ENCODE peak calls at places on chromosomes 4 and X, in ten cellular contexts. G is ascending aorta, Y is suprapubic skin, O is NB4, Z is DND-41, T is RWPE1, A is cardiac muscle cell, P is progenitor cell of endocrine pancreas, L is fibroblast of lung, K is AG10803. F is an unnamed sample.

GRCh38 chr4:138892483-138893386 is 122.8 kb upstream of the NOCT start:
- DNase-seq in A (no peak), L (peak), Y (no peak), T (no peak), P (no peak), Z (no peak), O (no peak), G (no peak), K (peak), F (no peak)

GRCh38 chrX:94053575-94053974 is 379.6 kb downstream of the FAM133A start:
- DNase-seq in T (peak), Y (no peak), L (no peak), Z (no peak), P (no peak), K (no peak), G (no peak), A (no peak), O (no peak), F (no peak)

GRCh38 chr4:74543983-74544382 is 99.0 kb downstream of the AREG start:
- DNase-seq in P (no peak), G (no peak), Z (no peak), L (peak), O (no peak), T (no peak), K (peak), Y (no peak), A (no peak), F (no peak)

GRCh38 chr4:8211737-8212581 is 12.9 kb downstream of the SH3TC1 start:
- DNase-seq in L (no peak), Y (no peak), A (no peak), P (no peak), T (no peak), Z (no peak), K (no peak), G (no peak), O (no peak), F (no peak)

GRCh38 chrX:51144828-51145442 is 187.7 kb upstream of the NUDT10 start:
- DNase-seq in K (peak), T (peak), P (peak), G (no peak), A (peak), L (peak), Z (peak), O (peak), Y (no peak), F (no peak)

GRCh38 chr4:25927361-25928040 is 13.5 kb downstream of the SMIM20 start:
- DNase-seq in T (no peak), O (no peak), K (no peak), G (no peak), A (no peak), L (no peak), P (no peak), Y (no peak), Z (no peak), F (no peak)

GRCh38 chr4:26987191-26987590 is 126.5 kb downstream of the STIM2 start:
- DNase-seq in T (no peak), P (no peak), Y (no peak), L (no peak), K (no peak), G (no peak), A (no peak), O (no peak), Z (no peak), F (no peak)

GRCh38 chr4:81724925-81725329 is 253.2 kb upstream of the RASGEF1B start:
- DNase-seq in L (no peak), P (no peak), G (peak), O (no peak), T (no peak), Z (peak), K (no peak), Y (no peak), A (no peak), F (peak)

GRCh38 chrX:27823812-27824211 is 16.0 kb downstream of the MAGEB10 start:
- DNase-seq in A (no peak), Z (peak), K (no peak), O (no peak), L (no peak), T (no peak), P (no peak), Y (no peak), G (no peak), F (no peak)

GRCh38 chr4:17762705-17763104 is 18.7 kb downstream of the FAM184B start:
- DNase-seq in Z (peak), A (peak), G (no peak), O (peak), K (peak), L (peak), P (no peak), Y (no peak), T (no peak), F (no peak)

GRCh38 chrX:84339507-84340364 is 151.7 kb upstream of the RPS6KA6 start:
- DNase-seq in O (peak), Y (no peak), A (peak), T (peak), K (peak), Z (no peak), P (no peak), L (no peak), G (no peak), F (no peak)

GRCh38 chr4:137967480-137968190 is 274.5 kb downstream of the SLC7A11 start:
- DNase-seq in P (no peak), O (no peak), G (no peak), T (no peak), A (no peak), Y (no peak), Z (no peak), K (no peak), L (peak), F (no peak)

GRCh38 chr4:176641237-176641636 is 151.5 kb downstream of the VEGFC start:
- DNase-seq in O (no peak), L (peak), A (no peak), K (no peak), G (no peak), Z (no peak), T (no peak), Y (no peak), P (no peak), F (no peak)

GRCh38 chrX:19852014-19853005 is 35.1 kb downstream of the SH3KBP1 start:
- DNase-seq in G (no peak), P (no peak), T (peak), Y (no peak), Z (no peak), A (no peak), L (peak), K (peak), O (peak), F (no peak)

GRCh38 chr4:7546809-7547367 is 112.2 kb upstream of the PSAPL1 start:
- DNase-seq in T (peak), Y (no peak), G (no peak), L (peak), P (no peak), A (no peak), Z (no peak), O (no peak), K (peak), F (no peak)

GRCh38 chrX:46636223-46636622 is 62.7 kb downstream of the CHST7 start:
- DNase-seq in Z (no peak), P (no peak), K (no peak), Y (no peak), L (no peak), G (no peak), A (no peak), T (no peak), O (no peak), F (no peak)

GRCh38 chrX:138128025-138128671 is 562.2 kb downstream of the ZIC3 start:
- DNase-seq in P (no peak), K (peak), O (peak), Z (peak), A (peak), G (no peak), T (peak), L (peak), Y (no peak), F (no peak)

GRCh38 chr4:133096972-133097371 is 52.1 kb upstream of the PCDH10 start:
- DNase-seq in L (peak), Z (no peak), A (no peak), Y (no peak), G (no peak), T (no peak), K (no peak), O (no peak), P (no peak), F (no peak)

GRCh38 chr4:87843936-87844335 is 11.2 kb downstream of the MEPE start:
- DNase-seq in O (peak), A (peak), L (peak), P (no peak), T (peak), Z (no peak), K (peak), Y (no peak), G (no peak), F (no peak)

GRCh38 chr4:173301518-173302201 is 32.5 kb downstream of the HMGB2 start:
- DNase-seq in P (no peak), G (no peak), A (peak), K (peak), T (no peak), O (peak), Y (no peak), L (peak), Z (peak), F (peak)

GRCh38 chrX:102658551-102658950 is 7.3 kb downstream of the GPRASP1 start:
- DNase-seq in O (no peak), T (no peak), A (no peak), G (no peak), L (no peak), Z (no peak), P (no peak), Y (no peak), K (no peak), F (no peak)

GRCh38 chr4:26420903-26421302 is 69.4 kb downstream of the CCKAR start:
- DNase-seq in K (peak), P (no peak), A (no peak), Z (no peak), O (no peak), Y (no peak), T (no peak), L (peak), G (no peak), F (no peak)

GRCh38 chr4:37008199-37008598 is 236.3 kb upstream of the NWD2 start:
- DNase-seq in Y (no peak), T (no peak), G (no peak), Z (no peak), K (no peak), L (peak), O (no peak), P (no peak), A (no peak), F (no peak)

GRCh38 chr4:112604590-112604989 is 32.1 kb downstream of the ZGRF1 start:
- DNase-seq in Y (no peak), K (peak), T (peak), A (peak), P (peak), G (no peak), Z (peak), O (peak), L (peak), F (peak)

GRCh38 chr4:71709961-71710360 is 73.9 kb downstream of the GC start:
- DNase-seq in L (no peak), K (no peak), Z (no peak), O (no peak), A (peak), G (no peak), P (no peak), Y (no peak), T (no peak), F (no peak)
- TF ChIP-seq CTCF in L (peak), K (no peak), Z (peak), O (no peak), A (peak), G (no peak), P (no peak), Y (no peak), T (no peak), F (peak)

DNA sequence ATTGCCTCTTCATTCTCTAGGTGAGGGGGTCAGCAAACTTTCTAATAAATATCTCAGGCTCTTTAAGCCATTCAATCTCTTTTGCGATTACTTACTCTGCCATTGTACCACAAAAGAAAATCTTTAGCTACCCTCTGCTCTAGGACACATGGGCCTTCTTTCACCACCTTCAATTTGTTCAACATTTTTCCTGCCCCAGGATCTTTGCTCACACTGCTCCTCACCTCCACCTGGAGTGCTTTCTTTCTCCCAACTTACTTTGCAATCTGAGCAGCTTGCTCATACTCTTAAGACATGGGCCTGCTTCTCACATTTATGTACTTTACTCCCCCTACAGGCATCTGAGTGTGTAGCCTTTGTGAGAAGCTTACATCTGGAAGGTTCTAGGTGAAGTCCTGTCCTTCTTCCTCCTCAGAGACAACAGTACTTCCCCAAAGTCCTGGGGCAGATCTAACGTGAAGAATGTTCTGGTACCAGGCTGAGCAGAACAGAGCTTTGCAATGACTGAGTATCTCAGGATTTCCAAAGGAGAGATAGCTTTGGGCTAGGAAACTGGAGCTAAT is 55.0 kb upstream of the PRDM5 start:
- DNase-seq in K (peak), Y (no peak), L (peak), Z (peak), O (peak), G (no peak), P (no peak), T (peak), A (no peak), F (peak)
- TF ChIP-seq CTCF in K (peak), Y (peak), L (peak), Z (peak), O (peak), G (no peak), P (peak), T (peak), A (peak), F (peak)

DNA sequence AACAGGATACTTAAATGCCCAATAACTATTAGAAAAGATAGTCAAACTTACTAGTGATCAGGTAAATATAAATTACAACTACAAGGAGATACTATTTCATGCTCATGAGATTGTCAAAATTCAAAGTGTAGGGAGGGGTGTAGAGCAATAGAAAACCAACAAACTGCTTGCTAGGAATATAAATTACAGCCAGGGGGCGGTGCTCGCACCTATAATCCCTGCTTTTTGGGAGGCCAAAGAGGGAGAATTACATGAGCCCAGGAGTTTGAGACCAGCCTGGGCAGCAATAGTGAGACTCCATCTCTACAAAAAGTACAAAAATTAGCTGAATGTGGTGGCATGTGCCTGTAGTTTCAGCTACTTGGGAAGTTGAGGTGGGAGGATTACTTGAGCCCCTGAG is 556.5 kb upstream of the NR3C2 start:
- DNase-seq in T (no peak), A (peak), G (no peak), L (no peak), O (peak), Z (peak), Y (no peak), K (peak), P (no peak), F (no peak)
- TF ChIP-seq CTCF in T (no peak), A (peak), G (no peak), L (peak), O (peak), Z (peak), Y (no peak), K (peak), P (peak), F (peak)

GRCh38 chr4:2937986-2938385 is 25.2 kb downstream of the NOP14 start:
- DNase-seq in G (no peak), Y (peak), T (no peak), O (no peak), P (no peak), K (no peak), L (no peak), Z (no peak), A (no peak), F (no peak)
- TF ChIP-seq CTCF in G (no peak), Y (no peak), T (no peak), O (no peak), P (no peak), K (no peak), L (no peak), Z (no peak), A (no peak), F (no peak)

DNA sequence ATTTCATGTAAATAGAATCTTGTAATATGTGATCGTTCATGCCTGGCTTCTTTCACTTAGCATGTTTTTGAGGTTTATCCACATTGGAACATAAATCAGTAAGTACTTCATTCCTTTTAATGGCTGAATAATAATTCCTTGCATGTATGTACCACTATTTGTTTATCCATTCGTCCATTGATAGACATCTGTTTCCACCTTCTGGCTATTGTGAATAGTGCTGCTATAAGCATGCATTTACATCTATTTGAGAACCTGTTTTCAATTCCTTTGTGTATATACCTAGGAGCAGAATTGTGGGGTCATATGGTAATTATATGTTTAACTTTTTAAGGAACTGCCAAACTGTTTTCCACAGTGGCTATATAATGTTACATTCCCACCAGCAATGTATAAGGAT is 356.7 kb upstream of the DIPK2B start:
- DNase-seq in Z (no peak), L (no peak), K (no peak), O (peak), A (no peak), T (peak), Y (no peak), G (no peak), P (no peak), F (no peak)
- TF ChIP-seq CTCF in Z (no peak), L (no peak), K (no peak), O (no peak), A (peak), T (no peak), Y (no peak), G (no peak), P (no peak), F (no peak)

DNA sequence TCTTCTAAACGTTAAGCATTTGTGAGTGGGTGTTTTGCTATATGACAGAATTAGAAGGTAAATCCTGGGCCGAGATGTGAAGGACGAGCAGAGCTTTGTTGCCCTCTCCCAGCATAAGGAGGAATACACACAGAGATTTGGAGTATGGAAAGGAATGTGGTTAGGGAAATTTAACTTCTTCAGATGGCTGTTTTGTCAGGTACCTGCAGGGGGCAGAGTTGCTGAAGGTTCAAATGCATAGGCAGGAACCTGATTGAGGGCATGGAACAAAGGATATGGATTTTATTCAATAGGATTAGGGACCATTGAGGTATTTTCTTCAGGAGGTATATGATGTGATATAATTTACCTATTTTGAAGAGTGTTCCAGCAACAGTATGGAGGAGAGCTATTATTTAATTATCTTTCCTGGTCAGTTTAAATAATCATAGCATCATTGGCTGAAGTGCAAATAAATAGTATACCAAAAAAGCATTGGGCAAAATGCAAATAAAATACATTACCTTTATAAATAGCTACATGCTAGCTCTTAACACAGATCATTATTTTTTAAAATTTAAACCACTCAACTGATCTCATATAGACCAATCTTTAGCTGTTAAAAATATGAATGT is 143.6 kb downstream of the SLIT2 start:
- DNase-seq in G (no peak), Y (no peak), O (peak), T (peak), P (peak), K (peak), A (peak), Z (peak), L (peak), F (no peak)
- TF ChIP-seq CTCF in G (no peak), Y (peak), O (peak), T (peak), P (peak), K (peak), A (peak), Z (peak), L (peak), F (peak)

DNA sequence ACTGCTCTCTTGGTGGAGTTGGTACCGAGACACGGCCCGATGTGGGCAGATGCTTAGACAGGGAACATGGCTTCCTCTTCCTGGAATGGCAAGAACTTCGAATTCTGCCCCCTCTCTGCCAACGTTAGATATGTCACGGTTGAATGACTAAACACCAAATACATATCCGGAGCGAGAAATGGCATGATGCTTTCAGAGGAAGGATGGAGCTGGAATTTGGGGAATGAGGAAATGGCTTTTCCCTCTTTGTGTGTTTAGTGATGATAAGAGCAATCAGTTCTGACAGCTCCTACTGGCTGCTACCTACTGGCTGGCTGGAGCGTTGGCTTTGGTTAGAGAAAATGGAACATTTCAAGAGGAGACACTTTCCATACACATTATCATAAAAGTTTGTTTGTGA is 140.0 kb downstream of the DHRSX start:
- DNase-seq in L (peak), P (no peak), Z (no peak), Y (no peak), G (no peak), K (no peak), T (no peak), O (no peak), A (no peak), F (no peak)
- TF ChIP-seq CTCF in L (no peak), P (no peak), Z (no peak), Y (no peak), G (no peak), K (no peak), T (no peak), O (no peak), A (peak), F (no peak)

GRCh38 chrX:25196221-25196620 is 180.5 kb upstream of the ARX start:
- DNase-seq in K (no peak), L (no peak), A (no peak), Y (no peak), P (no peak), G (no peak), Z (no peak), O (no peak), T (no peak), F (no peak)

DNA sequence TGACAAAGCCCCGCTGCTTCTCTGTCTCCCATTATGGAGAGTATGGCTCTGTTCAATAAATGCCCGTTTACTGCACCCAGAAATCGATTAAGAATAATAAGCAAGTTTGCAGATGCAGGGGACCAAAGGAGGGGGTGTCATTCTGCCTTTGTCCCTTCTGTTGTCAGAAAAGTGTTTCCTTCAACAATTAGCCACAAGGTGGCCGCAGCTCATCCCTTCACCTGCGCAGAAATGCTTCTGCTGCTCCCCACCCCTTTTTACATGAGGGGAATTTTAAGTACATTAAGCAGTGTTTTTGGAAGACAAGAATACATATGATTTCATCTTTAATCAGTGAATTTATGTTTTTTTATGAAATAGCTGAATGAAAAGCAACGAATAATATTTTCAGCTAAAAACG is 175.6 kb upstream of the ARX start:
- DNase-seq in K (no peak), G (no peak), Z (no peak), P (no peak), L (no peak), T (no peak), A (no peak), Y (no peak), O (peak), F (no peak)
- TF ChIP-seq CTCF in K (no peak), G (no peak), Z (peak), P (peak), L (no peak), T (no peak), A (no peak), Y (no peak), O (no peak), F (no peak)